ENCODE peak calls at places on chromosomes 11 and 22, in eight cellular contexts. A, C, B, S, D, Q, O and R are unnamed samples.

GRCh38 chr22:43828711-43829447 is 16.8 kb upstream of the EFCAB6 start:
- DNase-seq in Q (peak; percentile 65), C (no peak), O (peak; percentile 22), B (no peak), A (no peak), D (no peak), S (no peak), R (no peak)

GRCh38 chr11:36394926-36395325 is 98.8 kb downstream of the PRR5L start:
- DNase-seq in A (no peak), C (no peak), B (no peak), O (no peak), Q (no peak), S (no peak), D (no peak), R (no peak)

GRCh38 chr11:68302256-68303054 is 9.9 kb upstream of the LRP5 start:
- DNase-seq in D (peak; percentile 33), O (peak; percentile 45), C (peak; percentile 84), A (peak; percentile 92), Q (no peak), B (no peak), S (peak; percentile 27), R (peak; percentile 15)

GRCh38 chr11:63804259-63804658 is 9.0 kb upstream of the SPINDOC start:
- DNase-seq in A (peak; percentile 20), D (no peak), Q (no peak), B (no peak), S (no peak), O (no peak), C (no peak), R (no peak)

GRCh38 chr11:102637731-102638130 is 12.6 kb upstream of the MMP20 start:
- DNase-seq in B (no peak), D (no peak), O (no peak), A (no peak), Q (peak; percentile 24), S (no peak), C (no peak), R (no peak)

GRCh38 chr11:78449866-78450265 is 32.2 kb upstream of the GAB2 start:
- DNase-seq in A (no peak), D (no peak), C (no peak), O (peak; percentile 57), B (no peak), Q (no peak), S (no peak), R (no peak)

GRCh38 chr22:37163618-37164534 is 14.2 kb upstream of the IL2RB start:
- DNase-seq in S (no peak), A (no peak), B (no peak), O (no peak), Q (no peak), C (no peak), D (no peak), R (no peak)

GRCh38 chr11:123601136-123601535 is 53.3 kb downstream of the SCN3B start:
- DNase-seq in C (no peak), O (peak; percentile 21), S (no peak), B (no peak), A (no peak), Q (peak; percentile 74), D (no peak), R (no peak)

GRCh38 chr22:25668437-25668836 is 73.6 kb upstream of the MYO18B start:
- DNase-seq in S (no peak), B (no peak), Q (no peak), O (no peak), D (no peak), C (no peak), A (no peak), R (no peak)

GRCh38 chr11:42620796-42621195 is 691.0 kb upstream of the API5 start:
- DNase-seq in B (no peak), A (no peak), O (no peak), D (no peak), Q (no peak), S (no peak), C (no peak), R (no peak)

GRCh38 chr11:65417221-65417701 is 5.3 kb upstream of the NEAT1 start:
- DNase-seq in O (peak; percentile 1), D (peak; percentile 64), B (peak; percentile 61), S (no peak), A (no peak), Q (no peak), C (no peak), R (no peak)

GRCh38 chr22:43555561-43556515 is 144.0 kb downstream of the MPPED1 start:
- DNase-seq in S (no peak), Q (no peak), A (no peak), B (no peak), C (no peak), O (no peak), D (no peak), R (no peak)

GRCh38 chr11:84817998-84818397 is 809.1 kb downstream of the DLG2 start:
- DNase-seq in A (no peak), B (no peak), C (peak; percentile 35), O (peak; percentile 73), D (no peak), S (no peak), Q (peak; percentile 13), R (no peak)

GRCh38 chr11:76073716-76074115 is 132.6 kb downstream of the WNT11 start:
- DNase-seq in C (no peak), Q (peak; percentile 60), O (peak; percentile 42), A (no peak), D (no peak), B (no peak), S (no peak), R (no peak)

GRCh38 chr22:46052331-46052771 is 75.4 kb upstream of the WNT7B start:
- DNase-seq in O (no peak), C (no peak), D (no peak), S (no peak), B (no peak), Q (no peak), A (no peak), R (no peak)

GRCh38 chr11:109342261-109342660 is 79.7 kb upstream of the C11orf87 start:
- DNase-seq in C (no peak), Q (no peak), D (no peak), O (no peak), B (no peak), A (no peak), S (no peak), R (no peak)

GRCh38 chr11:17496406-17496805 is 19.8 kb upstream of the ABCC8 start:
- DNase-seq in B (no peak), S (no peak), Q (no peak), D (no peak), O (no peak), A (no peak), C (no peak), R (no peak)

GRCh38 chr22:24843048-24843447 is 37.0 kb downstream of the SGSM1 start:
- DNase-seq in C (no peak), A (no peak), O (no peak), S (no peak), Q (no peak), B (no peak), D (peak; percentile 34), R (no peak)

GRCh38 chr11:45178890-45179663 is 32.6 kb downstream of the PRDM11 start:
- DNase-seq in B (no peak), A (no peak), Q (no peak), S (no peak), C (peak; percentile 82), O (no peak), D (no peak), R (no peak)

GRCh38 chr11:132055296-132055695 is 684.9 kb downstream of the NTM start:
- DNase-seq in O (no peak), B (no peak), C (no peak), A (no peak), S (no peak), D (no peak), Q (no peak), R (peak; percentile 56)

GRCh38 chr11:46421257-46421880 is 29.8 kb upstream of the CHRM4 start:
- DNase-seq in C (no peak), B (no peak), A (no peak), D (no peak), S (no peak), O (no peak), Q (no peak), R (no peak)

GRCh38 chr11:44671234-44671633 is 55.5 kb upstream of the TSPAN18 start:
- DNase-seq in D (no peak), B (no peak), Q (no peak), C (no peak), S (no peak), O (no peak), A (no peak), R (no peak)

GRCh38 chr22:47207846-47208554 is 445.6 kb downstream of the TBC1D22A start:
- DNase-seq in C (no peak), O (no peak), Q (peak; percentile 5), A (no peak), D (no peak), S (no peak), B (no peak), R (no peak)

GRCh38 chr11:76735841-76736240 is 47.3 kb upstream of the TSKU start:
- DNase-seq in B (no peak), S (no peak), O (no peak), A (no peak), C (no peak), D (no peak), Q (no peak), R (no peak)

GRCh38 chr11:63478896-63479295 is 12.1 kb downstream of the PLAAT5 start:
- DNase-seq in C (peak; percentile 81), O (peak; percentile 68), Q (peak; percentile 85), D (peak; percentile 64), B (peak; percentile 95), S (peak; percentile 92), A (peak; percentile 67), R (peak; percentile 83)

GRCh38 chr22:18987765-18988164 is 51.7 kb upstream of the PRODH start:
- DNase-seq in D (no peak), A (no peak), Q (peak; percentile 44), O (no peak), S (peak; percentile 57), C (no peak), B (no peak), R (no peak)